ENCODE peak calls at places on chromosomes 16 and 17, in eight cellular contexts. B is psoas muscle; T is SK-N-SH; W is left lung; N is CD8-positive, alpha-beta T cell; X is transverse colon; Z is fibroblast of lung; V is uterus. E is an unnamed sample. For H3K9me3, the result is how much of the 10 kb centered on the place peaks cover.

GRCh38 chr16:57159447-57159846 is 26.4 kb downstream of the PSME3IP1 start:
- DNase-seq in X (no peak), N (no peak), W (no peak), Z (no peak), B (no peak), V (no peak), T (no peak), E (no peak)

GRCh38 chr16:57115504-57116182 is 23.3 kb downstream of the CPNE2 start:
- DNase-seq in W (no peak), B (peak), T (peak), Z (peak), N (no peak), X (no peak), V (peak), E (no peak)

GRCh38 chr17:29613371-29613837 is 9.3 kb downstream of the CORO6 start:
- DNase-seq in B (peak), N (peak), T (peak), X (peak), W (peak), Z (peak), V (peak), E (peak)

GRCh38 chr17:38691154-38691553 is 13.9 kb upstream of the MLLT6 start:
- DNase-seq in T (no peak), X (no peak), Z (no peak), V (no peak), B (no peak), N (no peak), W (no peak), E (no peak)

GRCh38 chr17:28228109-28228840 is 90.7 kb upstream of the TMEM97 start:
- DNase-seq in T (peak), N (no peak), X (no peak), V (no peak), W (no peak), B (no peak), Z (no peak), E (no peak)

GRCh38 chr17:7249219-7249618 is 2.3 kb downstream of the CTDNEP1 start:
- DNase-seq in B (no peak), Z (no peak), V (no peak), T (no peak), N (no peak), W (no peak), X (no peak), E (no peak)

GRCh38 chr16:19316846-19317245 is 31.3 kb downstream of the CLEC19A start:
- DNase-seq in X (no peak), B (no peak), V (no peak), N (no peak), T (no peak), W (no peak), Z (no peak), E (no peak)

GRCh38 chr17:48439473-48439872 is 9.5 kb upstream of the SKAP1 start:
- DNase-seq in Z (no peak), W (no peak), N (no peak), V (no peak), B (no peak), X (no peak), T (no peak), E (no peak)

GRCh38 chr16:69848635-69849545 is 86.8 kb downstream of the WWP2 start:
- DNase-seq in B (peak), Z (peak), X (peak), T (no peak), W (no peak), N (no peak), V (peak), E (peak)

GRCh38 chr16:13021996-13022395 is 120.6 kb downstream of the SHISA9 start:
- DNase-seq in B (no peak), N (no peak), X (no peak), T (no peak), V (no peak), W (no peak), Z (no peak), E (no peak)

GRCh38 chr16:12341423-12341822 is 364.9 kb downstream of the SNX29 start:
- DNase-seq in N (no peak), W (no peak), X (no peak), V (no peak), Z (peak), B (no peak), T (no peak), E (no peak)

GRCh38 chr17:1906622-1907021 is 76.8 kb downstream of the RPA1 start:
- DNase-seq in B (no peak), T (no peak), W (no peak), N (no peak), Z (no peak), V (no peak), X (no peak), E (no peak)

GRCh38 chr17:44353656-44354331 is 8.7 kb downstream of the GRN start:
- DNase-seq in W (peak), B (no peak), V (peak), N (no peak), Z (no peak), T (no peak), X (peak), E (no peak)

GRCh38 chr16:14024300-14024699 is 46.8 kb upstream of the MRTFB start:
- DNase-seq in N (no peak), T (no peak), W (no peak), Z (peak), V (no peak), X (no peak), B (no peak), E (no peak)

GRCh38 chr17:78806451-78806850 is 24.4 kb upstream of the CYTH1 start:
- DNase-seq in Z (no peak), W (no peak), N (peak), V (no peak), T (no peak), B (no peak), X (no peak), E (no peak)

GRCh38 chr16:28304214-28304613 is 11.9 kb downstream of the SBK1 start:
- DNase-seq in T (no peak), Z (peak), X (no peak), B (peak), N (no peak), V (no peak), W (no peak), E (no peak)

GRCh38 chr16:88392616-88393015 is 9.9 kb downstream of the ZNF469 start:
- DNase-seq in W (no peak), T (no peak), X (no peak), N (no peak), Z (no peak), V (no peak), B (no peak), E (no peak)

GRCh38 chr17:44878627-44879221 is 20.5 kb downstream of the EFTUD2 start:
- DNase-seq in W (no peak), N (peak), T (peak), V (no peak), B (no peak), X (no peak), Z (peak), E (no peak)

GRCh38 chr16:81551141-81551808 is 106.7 kb downstream of the CMIP start:
- DNase-seq in Z (no peak), N (no peak), T (peak), B (no peak), V (no peak), X (no peak), W (no peak), E (no peak)

GRCh38 chr17:16297367-16298139 is 55.7 kb downstream of the CENPV start:
- DNase-seq in X (peak), T (no peak), Z (no peak), B (no peak), W (no peak), V (no peak), N (no peak), E (no peak)

GRCh38 chr16:4179020-4179419 is 62.8 kb upstream of the ADCY9 start:
- DNase-seq in V (peak), W (peak), T (no peak), B (peak), N (no peak), Z (peak), X (peak), E (no peak)

GRCh38 chr17:77786740-77787505 is 171.6 kb upstream of the TNRC6C start:
- DNase-seq in B (no peak), V (no peak), W (no peak), N (no peak), T (peak), Z (no peak), X (no peak), E (no peak)

GRCh38 chr17:45131616-45132301 is 556 bp downstream of the PLCD3 start:
- DNase-seq in Z (no peak), T (peak), X (peak), W (peak), B (peak), N (peak), V (peak), E (no peak)

GRCh38 chr16:11345040-11345862 is at the start of gene RMI2:
- DNase-seq in X (peak), B (peak), W (peak), Z (peak), N (peak), V (peak), T (peak), E (peak)

GRCh38 chr17:77444653-77445029 is 303.9 kb downstream of the SEC14L1 start:
- DNase-seq in T (no peak), Z (peak), N (no peak), B (no peak), X (peak), W (no peak), V (peak), E (no peak)

DNA sequence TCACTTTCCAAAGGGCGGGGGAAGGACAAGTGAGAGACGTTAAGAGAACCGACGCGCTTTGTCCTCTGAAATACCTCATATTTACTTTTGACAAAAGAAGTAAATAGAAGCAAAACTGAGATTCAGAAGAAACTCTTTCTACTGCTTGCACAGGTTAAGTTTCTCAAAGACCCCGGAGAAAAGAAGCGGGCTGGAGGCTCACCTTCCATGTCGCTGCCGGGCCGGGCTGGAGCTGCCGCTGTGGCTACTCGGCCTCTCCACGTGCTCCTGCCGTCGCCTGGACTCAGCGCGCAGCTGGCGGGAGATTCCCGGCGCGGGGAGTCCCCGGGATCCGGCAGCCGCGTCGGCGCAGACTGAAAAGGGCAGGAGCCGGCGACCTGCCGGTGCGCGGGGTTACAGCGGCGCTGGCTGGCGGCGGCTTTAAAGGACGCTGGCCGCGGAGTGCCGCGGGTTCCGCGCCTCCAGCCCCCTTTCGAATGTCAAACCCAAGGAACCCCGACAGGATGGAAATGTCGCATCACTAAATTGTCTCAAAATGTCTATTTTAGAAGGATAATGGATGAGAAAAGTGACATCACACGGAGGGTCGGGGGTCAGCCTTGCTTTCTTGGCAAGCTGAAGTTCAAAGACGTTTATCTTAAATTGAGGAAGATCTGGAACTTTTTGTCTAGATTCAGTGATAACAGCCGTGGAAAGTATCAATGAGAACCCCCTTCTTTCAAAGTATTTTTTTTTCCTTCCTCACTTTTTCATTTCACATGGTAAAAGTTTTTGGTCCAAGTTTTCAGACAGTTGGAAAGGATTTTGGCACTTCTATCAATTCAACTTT is at the start of gene IKZF3:
- DNase-seq in X (peak), N (peak), B (peak), V (peak), T (peak), W (peak), Z (peak), E (no peak)
- H3K27ac ChIP-seq in X (peak), N (peak), B (no peak), V (no peak), T (no peak), W (peak), Z (no peak), E (no peak)

DNA sequence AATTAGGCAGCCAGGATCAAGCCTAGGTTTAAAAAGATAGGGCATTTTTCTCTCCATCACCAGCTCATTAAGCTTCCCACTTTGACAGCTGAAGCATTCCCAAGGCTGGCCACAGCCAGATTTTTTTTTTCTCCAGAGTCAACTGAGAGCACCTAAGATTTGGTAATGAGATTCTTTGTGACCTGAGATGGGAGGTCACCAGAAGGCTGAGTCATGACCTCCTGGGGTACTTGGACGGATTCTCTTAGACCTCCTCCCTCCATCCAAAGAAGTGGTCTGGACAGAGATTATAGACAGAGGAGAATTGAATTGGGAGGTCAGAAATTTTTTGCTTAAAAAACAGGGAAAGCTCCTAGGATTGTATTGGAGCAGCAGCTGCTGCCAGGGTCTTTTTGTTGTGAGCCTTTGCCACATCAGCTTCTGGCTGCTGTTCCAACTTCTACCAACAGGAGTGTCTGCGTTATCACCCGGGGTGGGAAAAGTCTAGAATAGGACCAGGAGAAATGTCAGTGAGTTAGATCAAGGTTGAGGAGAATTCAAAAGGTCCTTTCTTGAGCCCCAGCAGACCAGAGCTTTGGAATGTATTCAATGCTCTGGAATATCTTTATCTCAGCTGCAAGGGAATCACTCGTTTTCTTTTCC is 221.2 kb upstream of the N4BP1 start:
- DNase-seq in V (no peak), W (no peak), B (no peak), N (no peak), X (no peak), T (no peak), Z (no peak), E (peak)
- TF ChIP-seq CTCF in V (no peak), W (no peak), B (no peak), N (no peak), X (no peak), T (peak), Z (no peak), E (no peak)

GRCh38 chr17:82947051-82947991 is 107.5 kb upstream of the ZNF750 start:
- DNase-seq in B (peak), T (no peak), V (peak), W (no peak), N (no peak), Z (no peak), X (no peak), E (no peak)

GRCh38 chr17:82948957-82949356 is 109.1 kb upstream of the ZNF750 start:
- DNase-seq in X (no peak), W (peak), N (no peak), T (no peak), B (no peak), Z (no peak), V (no peak), E (no peak)

GRCh38 chr17:82949984-82950383 is 110.2 kb upstream of the ZNF750 start:
- DNase-seq in W (peak), T (no peak), V (peak), X (no peak), B (peak), N (no peak), Z (no peak), E (no peak)

GRCh38 chr17:82949361-82949760 is 109.5 kb upstream of the ZNF750 start:
- DNase-seq in T (no peak), B (peak), X (no peak), Z (no peak), W (peak), N (no peak), V (no peak), E (no peak)

GRCh38 chr17:82948081-82948511 is 108.3 kb upstream of the ZNF750 start:
- DNase-seq in V (peak), Z (no peak), T (no peak), N (no peak), X (peak), B (peak), W (peak), E (no peak)
- H3K9me3 ChIP-seq in V (under half), Z (under half), T (under half), N (under half), X (under half), B (under half), W (under half), E (under half)

DNA sequence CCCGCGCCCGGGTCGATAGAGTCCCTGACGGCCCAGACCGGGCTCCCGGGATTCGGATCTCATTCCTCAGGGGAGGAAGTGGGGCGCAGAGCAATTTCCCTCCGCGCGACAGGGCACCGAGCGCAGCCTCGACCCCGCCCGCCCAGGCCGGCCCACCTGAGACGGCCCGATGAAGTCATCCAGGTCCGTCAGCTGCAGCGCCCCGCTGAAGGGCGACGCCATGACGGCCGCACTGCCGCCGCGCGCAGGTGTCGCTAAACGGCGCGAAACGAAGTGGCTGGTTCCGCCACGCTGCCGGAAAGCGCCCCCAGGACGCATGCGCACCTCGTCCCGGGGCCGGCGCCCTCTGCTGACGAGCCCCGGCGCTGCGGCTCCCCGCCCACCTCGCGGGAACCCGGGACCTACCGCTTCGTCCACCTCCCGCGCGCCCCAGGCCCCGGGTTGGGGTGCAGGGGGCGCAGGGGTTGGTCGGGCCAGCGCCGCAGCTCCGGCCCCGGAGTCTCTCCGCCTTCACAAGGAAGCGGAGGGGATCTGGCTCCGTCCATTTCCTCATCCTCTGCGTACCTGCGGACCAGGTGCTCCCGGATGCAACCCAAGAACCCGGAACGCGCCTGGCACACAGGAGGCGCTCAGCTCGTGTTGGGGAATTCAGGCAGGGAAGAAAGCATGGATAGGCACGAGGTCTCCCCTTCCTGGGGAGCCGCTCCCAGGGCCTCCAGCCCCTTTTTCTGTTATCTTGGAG is at the start of gene CIAO3:
- DNase-seq in B (peak), V (peak), T (peak), N (peak), Z (peak), X (peak), W (peak), E (peak)
- H3K27ac ChIP-seq in B (peak), V (peak), T (peak), N (peak), Z (peak), X (peak), W (peak), E (peak)

GRCh38 chr16:30657866-30658730 is at the start of gene FBRS:
- DNase-seq in N (peak), X (peak), V (peak), T (peak), W (peak), B (peak), Z (peak), E (peak)
- TF ChIP-seq CTCF in N (peak), X (peak), V (peak), T (peak), W (peak), B (peak), Z (peak), E (peak)

DNA sequence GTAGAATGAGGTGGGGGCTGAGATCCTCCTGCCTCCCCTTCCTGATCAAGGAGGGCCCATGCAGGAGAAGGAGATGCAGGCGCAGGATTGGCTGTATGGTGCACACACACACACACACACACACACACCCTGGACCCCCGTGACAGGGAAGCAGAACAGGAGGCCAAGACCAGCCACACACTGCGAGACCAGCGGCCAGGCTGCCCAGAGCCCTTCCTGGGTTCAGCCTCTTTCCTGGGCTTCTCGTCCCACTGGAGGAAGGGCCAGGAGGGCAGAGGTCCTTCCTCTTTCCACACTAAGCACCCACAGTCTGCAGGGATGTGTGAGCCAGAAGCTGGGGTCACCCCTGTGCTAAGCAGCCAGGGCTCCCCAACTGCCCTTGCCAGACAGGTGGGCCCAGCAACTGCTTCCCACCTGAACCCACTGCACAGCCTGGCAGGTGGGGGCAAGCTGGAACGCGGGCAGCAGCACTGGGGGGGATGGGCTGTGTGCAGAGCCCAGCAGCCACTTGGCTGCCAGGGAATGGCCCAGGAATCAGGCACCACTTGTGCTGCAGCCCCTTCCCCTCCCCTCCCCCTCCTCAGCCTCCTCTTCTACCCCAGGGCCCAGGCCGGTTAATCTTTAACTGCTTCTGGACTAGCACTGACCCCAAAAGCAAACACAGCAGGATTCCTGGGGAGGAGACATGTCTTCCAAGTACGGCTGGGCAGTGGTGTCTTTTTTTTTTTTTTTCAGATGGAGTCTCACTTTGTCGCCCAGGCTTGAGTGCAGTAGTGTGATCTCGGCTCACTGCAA is 44.6 kb upstream of the SLC38A10 start:
- DNase-seq in W (no peak), Z (no peak), V (no peak), X (peak), T (no peak), B (no peak), N (no peak), E (no peak)
- H3K9me3 ChIP-seq in W (under half), Z (under half), V (under half), X (under half), T (under half), B (under half), N (under half), E (under half)

E was measured in esophagus muscularis mucosa.